ENCODE peak calls at places on chromosomes 7 and 10, in eight cellular contexts. Z is IMR-90, K is SK-N-SH, M is A549, L is K562, A is WTC11, E is HepG2, R is GM12878. S is an unnamed sample.
A peak's percentile ranks its signal among the peaks of the same experiment; 100 is the strongest.

GRCh38 chr10:78304091-78305045 is 270.7 kb downstream of the RPS24 start:
- DNase-seq in Z (no peak), K (no peak), M (no peak), A (no peak), E (no peak), R (no peak), L (no peak), S (no peak)

GRCh38 chr7:101225650-101226049 is 7.7 kb downstream of the ZNHIT1 start:
- DNase-seq in Z (no peak), M (no peak), K (no peak), A (no peak), L (no peak), R (no peak), E (no peak), S (no peak)

GRCh38 chr7:151520419-151521229 is 929 bp upstream of the RHEB start:
- DNase-seq in M (no peak), E (no peak), A (peak; percentile 56), L (no peak), Z (no peak), R (no peak), K (peak; percentile 76), S (peak; percentile 56)

GRCh38 chr10:59536576-59537014 is 173.1 kb downstream of the SLC16A9 start:
- DNase-seq in K (peak; percentile 19), Z (peak; percentile 37), E (no peak), M (no peak), A (no peak), R (no peak), L (no peak), S (no peak)

GRCh38 chr10:125208854-125209545 is 48.6 kb upstream of the CTBP2 start:
- DNase-seq in E (no peak), M (no peak), L (no peak), A (no peak), Z (no peak), K (no peak), R (no peak), S (no peak)

GRCh38 chr10:81288544-81288943 is 586.5 kb upstream of the NRG3 start:
- DNase-seq in Z (no peak), M (no peak), A (no peak), K (no peak), E (no peak), R (no peak), L (no peak), S (no peak)

GRCh38 chr7:12322287-12322902 is 81.3 kb downstream of the VWDE start:
- DNase-seq in R (no peak), L (peak; percentile 22), Z (peak; percentile 38), A (no peak), K (peak; percentile 10), E (peak; percentile 3), M (no peak), S (no peak)

GRCh38 chr10:75508814-75509306 is 77.4 kb downstream of the LRMDA start:
- DNase-seq in K (peak; percentile 72), M (no peak), L (no peak), R (no peak), A (no peak), Z (no peak), E (no peak), S (no peak)

GRCh38 chr7:117946201-117946633 is 73.0 kb upstream of the CTTNBP2 start:
- DNase-seq in K (no peak), Z (peak; percentile 16), L (no peak), E (no peak), R (no peak), M (no peak), A (no peak), S (no peak)

GRCh38 chr10:11655839-11656238 is 44.4 kb upstream of the USP6NL start:
- DNase-seq in L (no peak), A (no peak), E (no peak), R (no peak), K (no peak), Z (no peak), M (no peak), S (no peak)

GRCh38 chr7:47044620-47045019 is 537.3 kb downstream of the TNS3 start:
- DNase-seq in K (no peak), A (no peak), L (no peak), M (no peak), R (no peak), Z (no peak), E (no peak), S (no peak)

GRCh38 chr7:3712841-3713240 is 411.8 kb downstream of the SDK1 start:
- DNase-seq in M (no peak), R (no peak), K (no peak), Z (no peak), L (no peak), A (no peak), E (no peak), S (no peak)

GRCh38 chr10:44143556-44143955 is 241.3 kb downstream of the CXCL12 start:
- DNase-seq in K (no peak), M (no peak), E (no peak), A (no peak), L (no peak), R (no peak), Z (no peak), S (no peak)

GRCh38 chr10:133039107-133039822 is 48.5 kb upstream of the ADGRA1 start:
- DNase-seq in R (no peak), A (peak; percentile 50), E (no peak), K (peak; percentile 62), M (peak; percentile 51), Z (no peak), L (no peak), S (no peak)

GRCh38 chr7:132402751-132403245 is 173.5 kb downstream of the PLXNA4 start:
- DNase-seq in E (no peak), K (no peak), Z (no peak), R (no peak), A (no peak), L (no peak), M (no peak), S (no peak)

GRCh38 chr7:148700693-148701092 is 2.0 kb downstream of the CUL1 start:
- DNase-seq in A (no peak), K (peak; percentile 50), Z (peak; percentile 50), L (peak; percentile 60), M (no peak), E (no peak), R (no peak), S (no peak)

GRCh38 chr7:95471076-95471475 is 14.7 kb upstream of the ASB4 start:
- DNase-seq in M (no peak), Z (no peak), K (no peak), L (no peak), R (no peak), A (no peak), E (no peak), S (no peak)

GRCh38 chr10:74738985-74739567 is 87.3 kb upstream of the KAT6B start:
- DNase-seq in M (no peak), R (peak; percentile 94), E (peak; percentile 16), K (no peak), L (no peak), Z (peak; percentile 16), A (no peak), S (no peak)

GRCh38 chr10:79886345-79886744 is 59.8 kb downstream of the NUTM2E start:
- DNase-seq in Z (no peak), K (no peak), L (no peak), A (no peak), R (no peak), E (no peak), M (no peak), S (no peak)

GRCh38 chr10:26225322-26225721 is 8.7 kb downstream of the GAD2 start:
- DNase-seq in M (no peak), Z (no peak), E (no peak), A (no peak), R (no peak), K (no peak), L (no peak), S (no peak)

GRCh38 chr7:445563-446288 is 73.9 kb downstream of the PDGFA start:
- DNase-seq in K (no peak), A (no peak), M (no peak), E (no peak), R (no peak), L (no peak), Z (no peak), S (no peak)

DNA sequence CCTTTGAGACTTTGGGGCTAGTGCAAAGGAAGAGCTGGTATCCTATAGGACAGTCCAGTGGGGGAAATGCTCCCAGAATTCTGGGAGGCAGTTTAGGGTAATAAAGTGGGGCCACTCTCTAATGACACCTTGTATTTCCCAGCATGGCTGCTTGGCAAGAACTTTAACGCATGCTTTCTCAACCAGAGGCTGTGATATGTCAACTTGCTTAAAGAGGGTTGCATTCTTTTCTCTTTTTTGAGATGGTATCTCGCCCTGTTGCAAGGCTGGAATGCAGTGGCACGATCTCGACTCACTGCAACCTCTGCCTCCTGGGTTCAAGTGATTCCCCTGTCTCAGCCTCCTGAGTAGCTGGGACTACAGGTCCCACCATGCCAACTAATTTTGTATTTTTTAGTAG is 38.4 kb downstream of the ALDH18A1 start:
- DNase-seq in A (no peak), E (no peak), R (no peak), L (no peak), M (no peak), K (no peak), Z (no peak), S (no peak)
- TF ChIP-seq USF2 in A (no peak), E (no peak), R (no peak), L (no peak), M (no peak), K (no peak), Z (no peak), S (no peak)

DNA sequence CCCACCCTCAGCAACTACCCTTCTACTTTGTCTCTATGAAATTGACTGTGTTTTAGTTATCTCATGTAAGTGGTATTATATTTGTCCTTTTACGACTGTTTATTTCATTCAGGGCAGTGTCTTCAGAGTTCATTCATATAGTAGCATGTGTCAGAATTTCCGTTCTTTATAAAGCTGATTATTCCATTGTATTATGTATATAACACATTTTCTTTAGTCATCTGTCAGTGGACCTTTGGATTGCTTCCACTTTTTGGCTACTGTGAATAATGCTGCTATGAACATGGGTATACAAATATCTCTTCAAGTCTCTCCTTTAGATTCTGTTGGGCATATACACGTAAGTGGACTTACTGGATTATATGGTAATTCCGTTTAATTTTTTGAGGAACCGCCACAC is 14.5 kb downstream of the SLF2 start:
- DNase-seq in R (no peak), K (no peak), A (no peak), L (no peak), Z (no peak), E (no peak), M (no peak), S (no peak)
- TF ChIP-seq USF2 in R (no peak), K (no peak), A (no peak), L (no peak), Z (no peak), E (no peak), M (no peak), S (no peak)

DNA sequence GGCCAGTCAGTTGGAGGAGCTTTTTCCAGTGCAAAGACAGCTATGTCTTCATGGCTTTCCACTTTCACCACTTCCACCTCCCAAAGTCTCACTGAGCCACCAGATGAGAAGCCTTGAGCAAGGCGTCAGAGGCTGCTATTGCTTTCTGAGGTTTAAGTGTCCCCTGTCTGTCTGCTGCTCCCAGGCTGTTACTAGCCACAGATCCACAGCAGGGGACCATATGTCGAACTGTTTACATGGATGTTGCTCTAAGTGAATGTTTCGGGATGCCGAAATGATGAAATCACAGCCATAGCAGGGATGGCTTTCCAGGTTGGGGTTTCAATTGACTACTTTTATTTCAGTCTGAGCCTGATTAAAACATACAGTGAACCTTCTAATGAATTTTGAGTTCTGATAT is 88.5 kb downstream of the AVL9 start:
- DNase-seq in E (no peak), R (no peak), A (no peak), L (no peak), K (no peak), Z (peak; percentile 87), M (no peak), S (no peak)
- TF ChIP-seq USF2 in E (no peak), R (no peak), A (no peak), L (no peak), K (no peak), Z (no peak), M (no peak), S (no peak)

GRCh38 chr10:72910705-72911104 is 17.2 kb downstream of the OIT3 start:
- DNase-seq in Z (no peak), M (no peak), A (no peak), K (no peak), L (no peak), R (no peak), E (no peak), S (no peak)
- TF ChIP-seq USF2 in Z (no peak), M (no peak), A (no peak), K (no peak), L (no peak), R (no peak), E (no peak), S (no peak)

S was measured in H1.